ENCODE peak calls at places on chromosomes 5 and 9, in six cellular contexts. Y is trophoblast cell, M is IMR-90, W is neuronal stem cell, I is H9, J is mesenchymal stem cell. A is an unnamed sample.

GRCh38 chr9:70046274-70047070 is 2.8 kb downstream of the MAMDC2 start:
- DNase-seq in J (no peak), Y (no peak), I (peak), M (no peak), W (no peak), A (peak)

GRCh38 chr5:56142620-56143431 is 90.3 kb downstream of the ANKRD55 start:
- DNase-seq in M (no peak), I (no peak), J (no peak), W (no peak), Y (peak), A (no peak)

GRCh38 chr5:139104577-139105271 is 93.4 kb downstream of the SIL1 start:
- DNase-seq in J (no peak), M (peak), W (no peak), Y (no peak), I (peak), A (no peak)

GRCh38 chr5:59328801-59329296 is 564.7 kb downstream of the PDE4D start:
- DNase-seq in I (no peak), Y (no peak), W (no peak), M (peak), J (peak), A (no peak)

GRCh38 chr5:102249381-102249780 is 46.7 kb downstream of the SLCO4C1 start:
- DNase-seq in M (no peak), J (no peak), Y (no peak), W (no peak), I (no peak), A (no peak)

GRCh38 chr9:68530618-68531017 is 10.1 kb downstream of the TMEM252 start:
- DNase-seq in J (peak), M (peak), Y (peak), I (peak), W (no peak), A (no peak)

GRCh38 chr9:134815435-134816214 is 65.0 kb upstream of the FCN2 start:
- DNase-seq in W (no peak), Y (no peak), I (no peak), J (no peak), M (no peak), A (no peak)

GRCh38 chr5:98461485-98461884 is 312.0 kb upstream of the RGMB start:
- DNase-seq in M (no peak), Y (no peak), W (no peak), J (no peak), I (no peak), A (no peak)

GRCh38 chr5:114249838-114250237 is 112.0 kb upstream of the KCNN2 start:
- DNase-seq in W (no peak), Y (no peak), M (peak), I (no peak), J (peak), A (no peak)

GRCh38 chr5:145859897-145860296 is 12.9 kb downstream of the GRXCR2 start:
- DNase-seq in J (no peak), W (no peak), M (no peak), Y (no peak), I (no peak), A (no peak)

GRCh38 chr5:66989286-66989685 is 207.3 kb downstream of the CD180 start:
- DNase-seq in J (peak), Y (no peak), W (no peak), M (peak), I (no peak), A (no peak)

GRCh38 chr9:99720455-99721050 is 101.1 kb upstream of the NR4A3 start:
- DNase-seq in W (no peak), M (peak), Y (no peak), I (no peak), J (peak), A (no peak)

GRCh38 chr5:4036861-4037260 is 441.2 kb downstream of the IRX1 start:
- DNase-seq in J (no peak), Y (no peak), M (no peak), I (no peak), W (no peak), A (no peak)

GRCh38 chr5:6744841-6745705 is 31.8 kb downstream of the TENT4A start:
- DNase-seq in J (no peak), M (no peak), W (no peak), Y (no peak), I (no peak), A (no peak)

GRCh38 chr5:133841831-133842750 is 126.3 kb downstream of the C5orf15 start:
- DNase-seq in Y (no peak), J (no peak), I (no peak), W (no peak), M (no peak), A (no peak)

GRCh38 chr5:153659337-153659736 is 168.9 kb downstream of the GRIA1 start:
- DNase-seq in M (peak), I (no peak), Y (peak), J (peak), W (no peak), A (no peak)

GRCh38 chr5:1551913-1552312 is 28.2 kb upstream of the LPCAT1 start:
- DNase-seq in I (no peak), W (no peak), M (no peak), J (no peak), Y (no peak), A (no peak)

GRCh38 chr5:175710361-175710760 is 52.5 kb downstream of the HRH2 start:
- DNase-seq in I (no peak), Y (no peak), W (no peak), M (no peak), J (no peak), A (no peak)

GRCh38 chr9:88798476-88798875 is 192.8 kb upstream of the S1PR3 start:
- DNase-seq in M (no peak), J (no peak), W (no peak), I (no peak), Y (no peak), A (no peak)

GRCh38 chr9:21761309-21761901 is 41.0 kb upstream of the MTAP start:
- DNase-seq in W (no peak), M (no peak), I (no peak), Y (no peak), J (no peak), A (no peak)

GRCh38 chr5:90528704-90529233 is 615 bp downstream of the LYSMD3 start:
- DNase-seq in Y (peak), I (no peak), M (peak), J (peak), W (no peak), A (no peak)

GRCh38 chr5:10289353-10289752 is 18.3 kb downstream of the CMBL start:
- DNase-seq in M (no peak), Y (no peak), J (no peak), W (no peak), I (no peak), A (no peak)

GRCh38 chr5:17216974-17217325 is 481 bp upstream of the BASP1 start:
- DNase-seq in I (peak), J (peak), Y (no peak), W (peak), M (peak), A (no peak)

GRCh38 chr9:121884057-121884512 is 209.0 kb downstream of the TTLL11 start:
- DNase-seq in M (no peak), W (peak), J (no peak), I (no peak), Y (no peak), A (no peak)

GRCh38 chr9:16417101-16417500 is 453.4 kb downstream of the BNC2 start:
- DNase-seq in Y (no peak), M (peak), J (peak), W (no peak), I (no peak), A (no peak)

GRCh38 chr5:59025734-59026133 is 442.9 kb downstream of the RAB3C start:
- DNase-seq in M (peak), J (no peak), W (no peak), Y (peak), I (no peak), A (no peak)

GRCh38 chr5:133780619-133781280 is 168.4 kb upstream of the FSTL4 start:
- DNase-seq in Y (no peak), W (no peak), I (peak), M (no peak), J (no peak), A (no peak)

GRCh38 chr5:3678801-3679200 is 83.2 kb downstream of the IRX1 start:
- DNase-seq in M (no peak), W (no peak), I (no peak), Y (no peak), J (no peak), A (no peak)

GRCh38 chr5:35902032-35902681 is 36.3 kb downstream of the CAPSL start:
- DNase-seq in M (peak), Y (no peak), J (peak), I (no peak), W (no peak), A (no peak)

GRCh38 chr5:37254581-37254980 is 5.4 kb upstream of the CPLANE1 start:
- DNase-seq in J (no peak), M (no peak), Y (no peak), I (no peak), W (no peak), A (no peak)

GRCh38 chr5:175692996-175693700 is 35.3 kb downstream of the HRH2 start:
- DNase-seq in M (no peak), J (no peak), W (no peak), Y (no peak), I (no peak), A (no peak)

GRCh38 chr9:96674914-96675538 is 19.9 kb upstream of the PRXL2C start:
- DNase-seq in W (no peak), I (no peak), Y (no peak), J (no peak), M (peak), A (no peak)

GRCh38 chr9:124928116-124928515 is 12.8 kb downstream of the GOLGA1 start:
- DNase-seq in W (no peak), I (no peak), M (no peak), J (no peak), Y (no peak), A (no peak)

GRCh38 chr5:154002093-154002492 is 36.6 kb downstream of the FAM114A2 start:
- DNase-seq in M (peak), Y (no peak), J (peak), I (no peak), W (no peak), A (no peak)

GRCh38 chr5:96141749-96142148 is 180.1 kb upstream of the ELL2 start:
- DNase-seq in W (no peak), M (no peak), I (no peak), J (peak), Y (no peak), A (no peak)

GRCh38 chr5:95938766-95939165 is 22.9 kb downstream of the ELL2 start:
- DNase-seq in I (no peak), M (no peak), J (no peak), W (no peak), Y (peak), A (no peak)

GRCh38 chr5:89703799-89704198 is 705.8 kb downstream of the CETN3 start:
- DNase-seq in J (peak), W (peak), I (peak), Y (no peak), M (no peak), A (peak)

GRCh38 chr5:61641748-61642565 is 309.9 kb downstream of the ZSWIM6 start:
- DNase-seq in Y (no peak), J (no peak), M (no peak), I (no peak), W (no peak), A (no peak)

DNA sequence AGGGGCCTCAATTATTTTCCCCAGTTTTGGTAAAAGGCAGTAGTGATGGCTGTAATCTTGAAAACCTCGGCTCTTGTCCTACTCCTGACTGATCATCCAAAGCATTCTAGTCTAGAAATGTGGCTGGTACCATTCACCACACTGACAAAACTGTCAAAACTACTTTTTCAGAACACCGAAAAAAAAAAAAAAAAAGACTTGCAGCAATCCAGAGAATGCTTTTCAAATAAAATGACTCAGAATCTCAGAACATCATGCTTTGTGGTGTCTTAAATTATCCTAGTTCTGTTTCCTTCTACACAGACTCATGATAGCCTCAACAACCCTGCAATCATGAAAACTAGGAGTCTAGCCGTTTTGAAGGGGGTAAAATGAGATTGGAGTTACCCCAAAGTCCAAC is 13.4 kb downstream of the SLC28A3 start:
- DNase-seq in M (no peak), I (no peak), J (no peak), Y (no peak), W (no peak), A (no peak)
- H4K91ac ChIP-seq in M (no peak), I (no peak), J (no peak), Y (no peak), W (no peak), A (no peak)

GRCh38 chr9:126719677-126720435 is 85.0 kb upstream of the ZBTB43 start:
- DNase-seq in J (peak), Y (peak), I (peak), W (peak), M (peak), A (peak)
- H2AFZ ChIP-seq in J (no peak), Y (no peak), I (no peak), W (peak), M (peak), A (no peak)

GRCh38 chr9:130765135-130766030 is 69.7 kb upstream of the ABL1 start:
- DNase-seq in I (no peak), W (no peak), J (no peak), Y (no peak), M (peak), A (no peak)

GRCh38 chr9:130768265-130768664 is 66.8 kb upstream of the ABL1 start:
- DNase-seq in Y (peak), W (no peak), M (peak), J (peak), I (peak), A (no peak)

GRCh38 chr9:130766904-130767262 is 68.2 kb upstream of the ABL1 start:
- DNase-seq in Y (no peak), I (no peak), J (no peak), W (no peak), M (no peak), A (no peak)

GRCh38 chr9:130763585-130764200 is 70.1 kb downstream of the EXOSC2 start:
- DNase-seq in I (no peak), M (no peak), W (no peak), Y (no peak), J (no peak), A (no peak)

DNA sequence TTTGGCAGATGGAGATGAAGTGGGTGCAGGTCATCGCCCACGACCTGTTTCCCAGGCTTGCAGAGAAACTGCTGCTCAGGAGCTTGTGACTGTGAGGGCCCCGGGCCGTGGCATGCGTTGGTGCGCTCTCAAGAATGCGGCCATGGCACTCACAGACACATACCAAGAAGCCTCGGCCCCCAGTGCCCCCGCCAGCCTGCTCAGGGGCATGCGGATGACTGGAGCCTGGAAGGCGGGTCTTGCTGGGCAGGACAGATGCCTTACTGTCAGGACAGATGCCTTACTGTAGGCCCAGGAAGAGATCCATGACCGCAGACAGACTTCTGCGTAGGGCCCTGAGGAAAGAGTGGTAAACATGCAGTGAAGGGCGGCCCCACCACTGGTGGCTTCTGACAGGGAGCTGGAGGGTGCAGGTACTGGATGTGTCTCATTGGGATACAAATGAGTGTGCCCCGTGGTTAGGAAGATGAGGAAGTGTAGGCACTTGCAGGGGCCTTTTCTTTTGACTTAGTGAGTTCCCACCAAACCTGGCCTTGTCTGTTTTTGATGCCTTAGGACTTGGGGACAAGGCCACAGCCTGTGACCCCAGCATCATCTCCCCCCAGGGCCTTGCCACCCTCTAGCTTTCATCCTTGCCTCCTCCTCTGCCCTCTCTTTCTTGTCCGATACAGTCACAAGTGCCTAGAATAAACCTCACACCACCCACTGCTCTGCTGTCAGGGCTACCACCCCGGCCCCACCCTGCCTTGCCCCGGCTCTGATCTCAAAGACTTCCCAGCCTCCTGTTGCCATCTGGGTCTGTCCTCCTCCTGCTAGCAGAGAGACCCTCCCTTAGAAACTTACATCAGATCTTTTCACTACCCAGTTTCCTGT is 68.8 kb upstream of the ABL1 start:
- DNase-seq in I (no peak), W (no peak), M (no peak), J (no peak), Y (peak), A (no peak)
- H3K9ac ChIP-seq in I (no peak), W (peak), M (no peak), J (peak), Y (no peak), A (no peak)

DNA sequence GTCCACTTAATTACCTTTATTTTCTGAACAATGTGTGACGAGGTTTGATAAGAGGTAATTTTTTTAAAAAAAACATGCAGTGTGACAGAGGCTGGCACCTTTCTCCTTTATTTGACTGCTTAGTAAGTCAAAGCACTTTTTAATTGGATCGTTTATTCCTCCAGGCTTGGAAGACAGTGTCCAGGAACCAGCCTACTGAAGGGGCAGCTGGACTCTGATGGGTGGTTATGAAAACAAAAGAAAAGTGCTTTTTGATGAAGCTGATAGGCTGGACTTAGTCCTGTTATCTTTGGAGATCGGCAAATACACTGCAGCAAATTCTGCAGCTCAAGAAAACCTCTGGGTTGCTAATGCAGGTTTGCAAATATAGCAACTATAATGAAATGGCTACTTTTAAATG is 141.7 kb downstream of the DCP2 start:
- DNase-seq in Y (no peak), J (no peak), M (no peak), I (no peak), W (no peak), A (no peak)
- H4K91ac ChIP-seq in Y (no peak), J (no peak), M (no peak), I (no peak), W (no peak), A (no peak)

GRCh38 chr5:172159016-172159415 is 29.0 kb downstream of the STK10 start:
- DNase-seq in I (no peak), W (no peak), J (no peak), Y (peak), M (no peak), A (no peak)
- H2AFZ ChIP-seq in I (no peak), W (no peak), J (no peak), Y (no peak), M (no peak), A (no peak)

GRCh38 chr5:54390539-54391031 is 64.9 kb upstream of the HSPB3 start:
- DNase-seq in J (no peak), Y (no peak), M (no peak), I (no peak), W (no peak), A (no peak)
- H3K9ac ChIP-seq in J (no peak), Y (no peak), M (no peak), I (no peak), W (no peak), A (no peak)

GRCh38 chr9:136253246-136254130 is 7.9 kb upstream of the QSOX2 start:
- DNase-seq in W (no peak), I (no peak), M (no peak), J (no peak), Y (no peak), A (no peak)

GRCh38 chr9:136252846-136253245 is 7.2 kb upstream of the QSOX2 start:
- DNase-seq in J (no peak), M (no peak), I (no peak), W (no peak), Y (no peak), A (no peak)

GRCh38 chr9:136255896-136256890 is 10.6 kb upstream of the QSOX2 start:
- DNase-seq in W (no peak), J (no peak), I (no peak), M (no peak), Y (no peak), A (no peak)

GRCh38 chr9:136255166-136255538 is 9.5 kb upstream of the QSOX2 start:
- DNase-seq in Y (no peak), W (no peak), I (no peak), J (peak), M (peak), A (no peak)

DNA sequence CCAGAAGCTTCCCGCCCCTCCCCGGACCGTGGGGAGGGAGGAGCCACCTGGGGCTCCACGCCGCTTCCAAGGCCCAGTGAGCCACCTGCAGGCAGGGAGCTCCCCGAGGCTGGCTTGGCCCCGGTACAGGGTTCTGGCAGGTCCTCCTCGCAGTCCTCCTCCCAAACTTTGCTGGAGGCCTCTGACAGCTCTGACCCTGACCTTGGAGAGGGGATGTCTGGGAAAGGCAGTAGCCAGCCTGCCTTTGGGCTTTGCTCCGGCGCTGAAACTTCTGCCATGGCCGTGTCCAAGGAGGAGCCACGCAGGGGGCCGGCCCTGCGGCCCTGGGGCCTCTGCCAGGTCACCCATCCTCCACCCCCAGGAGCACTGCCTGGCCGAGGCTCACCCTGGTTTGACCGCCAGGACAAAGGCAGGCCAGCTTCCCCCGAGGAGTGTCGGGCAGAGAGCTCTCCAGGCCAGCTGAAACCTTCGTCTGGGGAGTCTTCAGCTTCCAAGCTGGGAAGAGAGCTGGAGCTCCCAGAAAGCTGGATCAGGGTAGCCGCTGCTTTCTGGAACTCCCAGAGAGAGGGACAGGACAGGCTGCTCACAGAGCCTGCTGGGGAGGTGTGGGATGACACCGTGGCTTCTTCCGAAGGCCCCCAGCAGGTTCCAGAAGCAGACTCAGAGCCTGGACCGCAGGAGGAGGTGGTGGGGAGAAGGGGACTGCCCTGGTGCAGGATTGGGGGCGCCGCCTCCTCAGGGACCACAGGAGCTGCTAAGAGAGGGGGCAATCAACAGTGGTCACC is 9.0 kb upstream of the QSOX2 start:
- DNase-seq in J (no peak), M (no peak), I (no peak), Y (no peak), W (no peak), A (no peak)
- H4K91ac ChIP-seq in J (no peak), M (no peak), I (no peak), Y (no peak), W (no peak), A (peak)

A was measured in H1.